ENCODE peak calls at places on chromosomes 12 and 14, in nine cellular contexts. W, L, G, N, C, R, F, M and E are unnamed samples.
A peak's percentile ranks its signal among the peaks of the same experiment; 100 is the strongest.

GRCh38 chr12:114769634-114770033 is 85.7 kb upstream of the TBX3 start:
- DNase-seq in W (no peak), L (no peak), G (no peak), N (no peak), C (peak; percentile 86), R (no peak), F (no peak), M (no peak), E (no peak)

GRCh38 chr12:113075137-113075683 is 18.7 kb downstream of the DTX1 start:
- DNase-seq in W (no peak), L (no peak), G (no peak), N (no peak), C (no peak), R (no peak), F (no peak), M (no peak), E (no peak)

GRCh38 chr12:8581098-8581784 is 31.4 kb downstream of the AICDA start:
- DNase-seq in W (no peak), L (no peak), G (no peak), N (no peak), C (no peak), R (no peak), F (no peak), M (no peak), E (no peak)

GRCh38 chr14:84493779-84494178 is 1036.2 kb upstream of the FLRT2 start:
- DNase-seq in W (no peak), L (no peak), G (no peak), N (peak; percentile 23), C (no peak), R (no peak), F (no peak), M (no peak), E (no peak)

GRCh38 chr14:88005978-88006851 is 1.3 kb downstream of the GPR65 start:
- DNase-seq in W (no peak), L (no peak), G (no peak), N (peak; percentile 46), C (peak; percentile 15), R (no peak), F (no peak), M (no peak), E (no peak)

GRCh38 chr14:66369157-66369706 is 116.9 kb upstream of the CCDC196 start:
- DNase-seq in W (no peak), L (no peak), G (no peak), N (no peak), C (no peak), R (no peak), F (no peak), M (no peak), E (no peak)

GRCh38 chr12:6927999-6928702 is 392 bp downstream of the ATN1 start:
- DNase-seq in W (peak; percentile 48), L (no peak), G (peak; percentile 63), N (no peak), C (no peak), R (no peak), F (no peak), M (peak; percentile 40), E (no peak)

GRCh38 chr12:12726543-12727093 is 9.4 kb downstream of the CDKN1B start:
- DNase-seq in W (no peak), L (peak; percentile 39), G (no peak), N (peak; percentile 86), C (peak; percentile 77), R (no peak), F (no peak), M (no peak), E (no peak)

GRCh38 chr14:75127903-75128595 is 1.2 kb upstream of the NEK9 start:
- DNase-seq in W (no peak), L (no peak), G (no peak), N (no peak), C (no peak), R (no peak), F (no peak), M (no peak), E (no peak)
- H3K4me3 ChIP-seq in W (no peak overlapping the region), L (peak overlapping the region; percentile 83), G (peak overlapping the region; percentile 58), N (no peak overlapping the region), C (peak overlapping the region; percentile 80), R (no peak overlapping the region), F (peak overlapping the region; percentile 63), M (no peak overlapping the region), E (peak overlapping the region; percentile 78)

GRCh38 chr12:93019911-93020224 is 90.8 kb upstream of the EEA1 start:
- DNase-seq in W (no peak), L (no peak), G (peak; percentile 48), N (no peak), C (no peak), R (no peak), F (no peak), M (no peak), E (no peak)
- TF ChIP-seq CTCF in W (no peak), L (no peak), G (no peak), N (no peak), C (no peak), R (no peak), F (no peak), M (no peak), E (no peak)

GRCh38 chr14:90491868-90492560 is 95.2 kb downstream of the CALM1 start:
- DNase-seq in W (no peak), L (no peak), G (no peak), N (peak; percentile 20), C (no peak), R (no peak), F (no peak), M (no peak), E (no peak)
- H3K4me3 ChIP-seq in W (no peak overlapping the region), L (no peak overlapping the region), G (no peak overlapping the region), N (no peak overlapping the region), C (no peak overlapping the region), R (no peak overlapping the region), F (no peak overlapping the region), M (no peak overlapping the region), E (no peak overlapping the region)

DNA sequence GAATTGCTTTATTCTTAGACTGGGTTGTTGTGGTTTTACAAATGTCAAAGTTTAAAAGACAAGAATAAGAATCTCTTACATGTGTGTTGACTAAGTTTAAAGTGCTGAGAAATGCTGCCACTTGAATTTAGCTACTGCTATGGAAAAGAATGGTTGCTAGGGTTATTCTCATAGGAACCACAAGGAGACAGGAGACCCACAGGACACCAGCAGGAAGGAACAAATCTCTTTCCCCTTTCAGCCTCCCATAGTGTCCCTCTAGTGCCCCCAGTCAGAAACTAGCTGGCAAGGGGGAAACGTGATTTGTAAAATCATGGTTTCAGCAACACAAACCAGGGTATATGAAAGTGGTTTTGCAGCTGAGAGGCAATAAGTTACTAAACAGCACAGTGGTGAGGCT is 102.7 kb downstream of the ST8SIA1 start:
- DNase-seq in W (peak; percentile 31), L (peak; percentile 32), G (no peak), N (no peak), C (no peak), R (no peak), F (no peak), M (no peak), E (no peak)
- TF ChIP-seq CTCF in W (peak; percentile 36), L (no peak), G (no peak), N (peak; percentile 6), C (peak; percentile 31), R (no peak), F (no peak), M (peak; percentile 31), E (no peak)

GRCh38 chr12:26196424-26196722 is 1.0 kb downstream of the SSPN start:
- DNase-seq in W (no peak), L (no peak), G (no peak), N (peak; percentile 42), C (peak; percentile 29), R (no peak), F (no peak), M (no peak), E (no peak)
- H3K4me3 ChIP-seq in W (peak overlapping the region; percentile 64), L (peak overlapping the region; percentile 56), G (peak overlapping the region; percentile 69), N (peak overlapping the region; percentile 74), C (peak overlapping the region; percentile 63), R (no peak overlapping the region), F (peak overlapping the region; percentile 58), M (peak overlapping the region; percentile 38), E (peak overlapping the region; percentile 52)

GRCh38 chr12:55446334-55446733 is 2.5 kb downstream of the OR6C2 start:
- DNase-seq in W (no peak), L (no peak), G (no peak), N (no peak), C (no peak), R (no peak), F (no peak), M (peak; percentile 3), E (no peak)
- TF ChIP-seq CTCF in W (peak; percentile 10), L (no peak), G (no peak), N (no peak), C (no peak), R (no peak), F (no peak), M (no peak), E (no peak)